ENCODE peak calls at places on chromosomes 12 and 14, in seven cellular contexts. Z is astrocyte; W is esophagus squamous epithelium; J is pancreas; E is BE2C; O is thoracic aorta; L is effector memory CD4-positive, alpha-beta T cell. C is an unnamed sample.

GRCh38 chr12:5441497-5442236 is 9.8 kb downstream of the NTF3 start:
- DNase-seq in Z (peak; percentile 81), J (no peak), W (no peak), L (no peak), O (no peak), E (no peak), C (no peak)

GRCh38 chr14:89447182-89447970 is 30.3 kb upstream of the FOXN3 start:
- DNase-seq in O (no peak), W (no peak), Z (no peak), J (no peak), E (no peak), L (no peak), C (no peak)

GRCh38 chr12:52091869-52092268 is 12.4 kb downstream of the SMIM41 start:
- DNase-seq in E (no peak), W (no peak), J (no peak), Z (no peak), L (no peak), O (no peak), C (peak; percentile 41)

GRCh38 chr14:53470351-53471043 is 317.4 kb upstream of the DDHD1 start:
- DNase-seq in J (no peak), E (no peak), Z (peak; percentile 49), L (no peak), O (no peak), W (no peak), C (no peak)

GRCh38 chr14:103998027-103998426 is 55.7 kb upstream of the RD3L start:
- DNase-seq in E (no peak), L (no peak), J (no peak), W (no peak), O (no peak), Z (no peak), C (no peak)

GRCh38 chr12:114648711-114649110 is 35.3 kb downstream of the TBX3 start:
- DNase-seq in E (no peak), L (no peak), W (no peak), O (no peak), J (no peak), Z (no peak), C (no peak)

GRCh38 chr12:30739020-30739419 is 15.7 kb downstream of the CAPRIN2 start:
- DNase-seq in W (no peak), J (no peak), L (no peak), O (no peak), Z (no peak), E (no peak), C (no peak)

GRCh38 chr14:79947440-79947839 is 263.9 kb downstream of the DIO2 start:
- DNase-seq in J (no peak), L (no peak), W (no peak), O (no peak), Z (no peak), E (no peak), C (no peak)

GRCh38 chr12:122036153-122036552 is 14.5 kb downstream of the BCL7A start:
- DNase-seq in L (no peak), Z (no peak), O (no peak), E (no peak), J (no peak), W (no peak), C (no peak)

GRCh38 chr12:39145175-39145999 is 240.0 kb upstream of the CPNE8 start:
- DNase-seq in E (no peak), J (peak; percentile 74), L (no peak), Z (no peak), W (no peak), O (no peak), C (peak; percentile 83)

GRCh38 chr12:67649165-67650126 is 901 bp downstream of the DYRK2 start:
- DNase-seq in L (no peak), O (no peak), Z (no peak), J (peak; percentile 57), E (peak; percentile 45), W (no peak), C (peak; percentile 75)

GRCh38 chr14:50001999-50002925 is 109.4 kb downstream of the ARF6 start:
- DNase-seq in J (no peak), E (no peak), O (no peak), W (no peak), Z (no peak), L (peak; percentile 62), C (no peak)

GRCh38 chr12:130880411-130880885 is 8.6 kb downstream of the RAN start:
- DNase-seq in Z (no peak), W (no peak), J (no peak), L (no peak), E (no peak), O (no peak), C (no peak)

GRCh38 chr12:123163227-123163626 is 12.3 kb upstream of the PITPNM2 start:
- DNase-seq in Z (no peak), O (no peak), E (no peak), J (no peak), L (no peak), W (no peak), C (no peak)

GRCh38 chr12:71685312-71685906 is 473 bp upstream of the TMEM19 start:
- DNase-seq in L (no peak), Z (no peak), E (no peak), W (no peak), O (no peak), J (no peak), C (no peak)

GRCh38 chr14:72776701-72777255 is 117.1 kb downstream of the DPF3 start:
- DNase-seq in E (no peak), L (no peak), Z (no peak), O (no peak), W (no peak), J (no peak), C (no peak)

GRCh38 chr14:76655331-76655730 is 105.9 kb upstream of the VASH1 start:
- DNase-seq in J (no peak), E (no peak), Z (no peak), L (no peak), W (no peak), O (no peak), C (no peak)

GRCh38 chr12:48969847-48970701 is 1.5 kb downstream of the WNT10B start:
- DNase-seq in Z (no peak), W (no peak), O (no peak), J (no peak), E (peak; percentile 40), L (peak; percentile 30), C (no peak)

GRCh38 chr12:53505086-53505485 is 2.2 kb downstream of the NPFF start:
- DNase-seq in W (no peak), J (no peak), L (no peak), O (peak; percentile 50), Z (peak; percentile 45), E (no peak), C (no peak)

GRCh38 chr12:53505555-53506449 is 1.5 kb downstream of the NPFF start:
- DNase-seq in O (no peak), J (no peak), L (no peak), Z (no peak), W (no peak), E (no peak), C (no peak)

GRCh38 chr12:53502331-53502730 is 1.2 kb downstream of the TARBP2 start:
- DNase-seq in O (no peak), W (no peak), Z (no peak), E (peak; percentile 55), J (no peak), L (no peak), C (peak; percentile 46)

GRCh38 chr12:53502983-53503728 is 2.1 kb downstream of the TARBP2 start:
- DNase-seq in E (no peak), Z (no peak), L (no peak), W (no peak), J (no peak), O (no peak), C (peak; percentile 62)

DNA sequence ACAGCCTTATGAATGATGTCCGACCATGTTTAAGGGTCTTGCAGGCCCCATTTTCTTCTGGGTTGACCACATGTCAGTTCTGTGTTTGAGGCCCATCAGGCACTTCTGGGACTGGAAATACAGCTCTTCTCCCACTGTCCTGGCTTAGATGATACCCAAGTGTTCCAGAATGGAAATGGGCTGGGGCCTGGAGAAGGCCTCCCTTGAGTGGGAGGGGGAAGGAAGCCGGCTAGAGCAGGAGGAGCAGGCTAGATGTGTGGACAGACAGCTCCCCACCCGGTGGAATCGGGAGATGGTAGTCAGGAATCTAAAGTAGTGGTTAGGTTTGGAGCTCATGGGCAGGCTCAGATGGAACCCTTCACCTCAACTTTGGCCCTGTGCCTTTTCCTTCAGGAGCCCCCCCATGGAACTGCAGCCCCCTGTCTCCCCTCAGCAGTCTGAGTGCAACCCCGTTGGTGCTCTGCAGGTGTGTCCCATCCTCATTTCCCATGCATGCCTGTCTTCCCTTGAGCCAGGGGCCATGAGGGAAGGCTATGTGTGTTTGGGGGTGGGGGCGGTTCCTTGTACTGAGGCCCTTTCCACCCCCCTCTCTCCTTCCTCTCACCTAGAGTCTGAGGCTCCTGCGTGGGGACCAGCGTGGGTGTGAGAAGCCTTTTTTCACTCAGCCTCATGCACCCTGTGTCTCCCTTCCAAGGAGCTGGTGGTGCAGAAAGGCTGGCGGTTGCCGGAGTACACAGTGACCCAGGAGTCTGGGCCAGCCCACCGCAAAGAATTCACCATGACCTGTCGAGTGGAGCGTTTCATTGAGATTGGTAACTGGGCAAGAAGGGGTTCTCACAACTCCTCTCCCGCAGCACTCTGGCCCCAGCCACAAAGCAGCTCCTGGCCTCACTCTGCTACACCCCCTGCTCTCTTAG is 3.0 kb downstream of the NPFF start:
- DNase-seq in E (no peak), Z (no peak), W (no peak), L (no peak), J (no peak), O (no peak), C (peak; percentile 48)
- H3K4me1 ChIP-seq in E (peaks cover 6% of the 10 kb centered on the region), Z (peaks cover 41% of the 10 kb centered on the region), W (peaks cover 18% of the 10 kb centered on the region), L (peaks cover 23% of the 10 kb centered on the region), J (peaks cover 17% of the 10 kb centered on the region), O (peaks cover 31% of the 10 kb centered on the region), C (peaks cover 24% of the 10 kb centered on the region)

DNA sequence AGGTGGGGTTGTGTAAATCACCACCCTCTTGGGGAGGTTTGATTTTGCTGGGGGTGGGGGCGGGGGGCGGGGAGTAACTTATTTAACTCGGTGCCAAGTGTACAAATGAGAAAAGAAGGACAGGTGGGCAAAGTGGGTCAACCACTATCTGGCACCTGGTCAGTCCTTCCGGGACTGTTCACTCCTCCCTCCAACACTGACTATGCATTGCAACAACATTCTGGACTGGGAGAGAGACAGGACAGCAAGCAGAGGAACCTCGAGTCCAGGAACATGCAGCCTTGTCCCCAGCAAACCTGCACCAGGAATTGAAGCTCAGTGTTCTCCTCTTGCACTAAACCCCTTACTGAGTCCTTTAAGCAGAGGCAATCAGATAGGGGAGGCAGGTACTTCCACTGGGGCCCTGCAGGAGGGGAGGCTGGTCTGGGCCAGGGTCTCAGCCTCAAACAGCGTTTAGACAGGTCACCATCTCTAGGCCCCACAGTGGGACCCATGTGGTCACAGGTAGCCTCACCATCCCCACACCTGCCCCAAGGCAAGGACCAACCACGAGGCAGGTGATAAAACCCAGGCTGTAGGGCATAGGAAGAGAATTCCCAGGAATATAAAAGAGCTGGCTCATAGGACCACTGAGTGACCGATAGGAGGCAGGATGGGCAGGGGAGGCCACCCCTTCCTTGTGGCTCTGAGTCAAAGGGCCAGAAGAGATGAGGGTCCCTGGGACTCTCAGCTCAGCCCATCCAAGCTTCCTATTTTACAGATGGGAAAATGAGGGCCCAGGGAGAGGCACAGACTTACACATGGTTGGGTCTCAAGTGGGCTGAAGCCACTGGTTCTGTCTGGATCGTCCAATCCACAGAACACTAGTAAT is 9.8 kb downstream of the CCDC85C start:
- DNase-seq in Z (no peak), E (no peak), J (no peak), W (no peak), L (no peak), O (no peak), C (no peak)
- H3K9me3 ChIP-seq in Z (no peaks in the 10 kb centered on the region), E (no peaks in the 10 kb centered on the region), J (no peaks in the 10 kb centered on the region), W (no peaks in the 10 kb centered on the region), L (no peaks in the 10 kb centered on the region), O (no peaks in the 10 kb centered on the region), C (no peaks in the 10 kb centered on the region)

GRCh38 chr14:102249041-102249440 is 55.9 kb downstream of the MOK start:
- DNase-seq in W (no peak), L (no peak), O (no peak), J (no peak), E (no peak), Z (peak; percentile 86), C (no peak)
- H3K4me1 ChIP-seq in W (no peaks in the 10 kb centered on the region), L (no peaks in the 10 kb centered on the region), O (no peaks in the 10 kb centered on the region), J (no peaks in the 10 kb centered on the region), E (no peaks in the 10 kb centered on the region), Z (peaks cover 10% of the 10 kb centered on the region), C (no peaks in the 10 kb centered on the region)

GRCh38 chr12:104232609-104233280 is 17.2 kb downstream of the TXNRD1 start:
- DNase-seq in L (no peak), E (no peak), O (no peak), W (no peak), Z (no peak), J (no peak), C (no peak)
- H3K9me3 ChIP-seq in L (peaks cover 16% of the 10 kb centered on the region), E (no peaks in the 10 kb centered on the region), O (peaks cover 42% of the 10 kb centered on the region), W (peaks cover 45% of the 10 kb centered on the region), Z (peaks cover 16% of the 10 kb centered on the region), J (no peaks in the 10 kb centered on the region), C (peaks cover 23% of the 10 kb centered on the region)

C was measured in upper lobe of right lung.